ENCODE peak calls at places on chromosomes 3 and 15, in six cellular contexts. C is OCI-LY7, A is heart right ventricle, P is upper lobe of right lung, T is AG04449, K is epithelial cell of esophagus. Z is an unnamed sample.
A peak's percentile ranks its signal among the peaks of the same experiment; 100 is the strongest.

GRCh38 chr3:152428577-152428976 is 159.8 kb downstream of the MBNL1 start:
- DNase-seq in C (no peak), A (no peak), P (no peak), T (no peak), K (no peak), Z (no peak)

GRCh38 chr3:71052725-71053124 is 530.8 kb downstream of the FOXP1 start:
- DNase-seq in C (no peak), A (peak; percentile 27), P (no peak), T (no peak), K (no peak), Z (no peak)

GRCh38 chr3:31230834-31231233 is 301.9 kb upstream of the STT3B start:
- DNase-seq in C (no peak), A (no peak), P (no peak), T (no peak), K (no peak), Z (no peak)

GRCh38 chr3:141485578-141486415 is 1.0 kb upstream of the RASA2 start:
- DNase-seq in C (peak; percentile 41), A (no peak), P (no peak), T (no peak), K (peak; percentile 93), Z (no peak)

GRCh38 chr3:10419637-10420232 is 85.7 kb downstream of the ATP2B2 start:
- DNase-seq in C (peak; percentile 37), A (no peak), P (no peak), T (no peak), K (peak; percentile 71), Z (peak; percentile 11)

GRCh38 chr15:39682366-39682765 is 100.3 kb downstream of the FSIP1 start:
- DNase-seq in C (no peak), A (no peak), P (no peak), T (peak; percentile 44), K (no peak), Z (no peak)

GRCh38 chr15:64341961-64342360 is 14.0 kb downstream of the CSNK1G1 start:
- DNase-seq in C (no peak), A (no peak), P (no peak), T (no peak), K (no peak), Z (peak; percentile 67)

GRCh38 chr3:115766587-115767492 is 143.5 kb downstream of the GAP43 start:
- DNase-seq in C (no peak), A (no peak), P (no peak), T (no peak), K (peak; percentile 40), Z (peak; percentile 45)

GRCh38 chr3:129983561-129983960 is 9.0 kb downstream of the TRH start:
- DNase-seq in C (no peak), A (no peak), P (no peak), T (no peak), K (no peak), Z (no peak)

GRCh38 chr3:129592362-129593150 is 13.9 kb downstream of the PLXND1 start:
- DNase-seq in C (no peak), A (peak; percentile 88), P (peak; percentile 84), T (no peak), K (no peak), Z (no peak)

GRCh38 chr15:50767332-50767861 is 1.9 kb upstream of the SPPL2A start:
- DNase-seq in C (no peak), A (peak; percentile 56), P (no peak), T (no peak), K (no peak), Z (no peak)

GRCh38 chr3:112492124-112492523 is 7.1 kb downstream of the BTLA start:
- DNase-seq in C (no peak), A (no peak), P (no peak), T (no peak), K (no peak), Z (no peak)

GRCh38 chr15:65192016-65192415 is 6.9 kb upstream of the CLPX start:
- DNase-seq in C (peak; percentile 17), A (no peak), P (no peak), T (no peak), K (no peak), Z (no peak)

GRCh38 chr3:115783938-115784738 is 160.8 kb downstream of the GAP43 start:
- DNase-seq in C (peak; percentile 84), A (peak; percentile 93), P (peak; percentile 95), T (no peak), K (peak; percentile 93), Z (peak; percentile 83)

GRCh38 chr15:94324835-94325767 is 93.7 kb downstream of the MCTP2 start:
- DNase-seq in C (no peak), A (no peak), P (no peak), T (no peak), K (peak; percentile 74), Z (no peak)

DNA sequence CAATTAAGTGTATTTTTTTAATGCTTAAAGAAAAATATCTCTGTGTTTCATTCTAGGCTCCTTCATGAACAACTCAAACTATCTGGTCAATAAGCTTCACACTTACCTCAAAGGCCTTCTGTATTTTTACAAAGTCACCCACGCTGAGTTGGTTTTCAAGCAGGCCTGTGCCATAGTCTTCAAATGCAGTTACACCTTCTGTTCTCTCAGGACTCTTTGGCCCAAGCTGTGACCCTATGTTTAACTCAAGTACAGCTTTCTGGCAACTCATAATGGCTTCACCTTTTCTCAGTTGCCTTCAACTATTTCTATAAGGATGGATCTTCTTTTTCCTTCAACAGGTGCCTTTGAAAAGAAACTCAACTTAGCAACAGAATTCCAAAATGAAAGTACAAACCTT is 587 bp downstream of the WDR49 start:
- DNase-seq in C (peak; percentile 7), A (no peak), P (no peak), T (no peak), K (no peak), Z (no peak)
- H3K4me3 ChIP-seq in C (no peak overlapping the region), A (no peak overlapping the region), P (no peak overlapping the region), T (no peak overlapping the region), K (no peak overlapping the region), Z (no peak overlapping the region)

DNA sequence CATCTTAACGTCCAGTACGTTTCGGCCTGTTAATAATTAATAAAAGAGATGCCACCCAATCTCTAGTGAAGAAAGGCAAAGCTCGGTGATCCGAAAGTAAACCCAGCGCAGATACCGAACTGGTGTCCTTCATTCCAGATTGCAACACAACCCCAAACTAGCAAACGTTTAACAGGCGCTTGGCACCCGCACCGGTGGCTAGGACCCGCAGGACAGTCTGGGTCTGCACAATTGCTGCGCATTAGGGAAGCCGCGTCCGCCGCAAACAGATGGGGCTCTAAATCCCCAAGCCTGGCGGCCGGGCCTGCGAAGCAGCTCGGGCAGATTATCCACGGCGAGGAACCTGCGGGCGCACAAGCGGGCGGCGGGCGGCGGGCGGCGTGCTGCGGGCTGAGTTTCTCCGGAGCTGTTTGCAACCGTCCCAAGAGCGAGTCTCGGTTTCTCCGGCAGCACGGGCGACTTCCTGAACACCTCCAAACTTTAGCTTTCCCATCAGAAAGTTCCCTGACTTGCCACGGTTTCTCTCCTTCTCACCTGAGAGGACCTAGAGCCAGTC is 112.1 kb upstream of the ICE2 start:
- DNase-seq in C (no peak), A (peak; percentile 21), P (peak; percentile 80), T (no peak), K (peak; percentile 51), Z (no peak)
- TF ChIP-seq CTCF in C (no peak), A (peak; percentile 13), P (no peak), T (no peak), K (no peak), Z (no peak)

DNA sequence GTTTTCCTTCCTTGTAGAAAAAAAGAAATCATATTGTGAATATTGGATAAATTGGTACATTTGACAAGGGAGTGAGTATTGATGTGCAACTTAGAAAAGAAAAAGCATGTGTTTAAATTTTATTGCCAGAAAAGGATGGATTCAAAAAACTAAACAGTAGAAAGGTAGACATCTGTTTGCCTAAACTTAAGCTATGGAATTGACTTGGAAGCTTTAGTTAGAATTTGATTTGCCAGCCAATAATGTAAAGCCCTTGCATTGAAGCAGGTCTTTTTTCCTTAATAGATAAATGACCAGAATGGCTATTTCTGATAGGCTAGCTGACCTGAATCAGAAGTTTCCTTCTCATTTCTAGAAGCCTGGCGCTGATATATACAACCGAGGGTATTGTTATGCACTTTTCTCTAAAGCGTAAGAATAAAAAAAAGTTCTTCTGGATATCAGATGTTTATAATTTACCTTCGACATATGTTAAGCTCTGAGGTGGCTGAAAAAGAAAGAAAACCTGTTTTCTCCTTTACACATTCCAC is 4.2 kb downstream of the RARB start:
- DNase-seq in C (no peak), A (no peak), P (no peak), T (no peak), K (no peak), Z (no peak)
- H3K4me3 ChIP-seq in C (no peak overlapping the region), A (peak overlapping the region; percentile 62), P (peak overlapping the region; percentile 60), T (peak overlapping the region; percentile 13), K (no peak overlapping the region), Z (peak overlapping the region; percentile 100)

GRCh38 chr15:60551147-60551780 is 72.3 kb upstream of the ICE2 start:
- DNase-seq in C (no peak), A (no peak), P (no peak), T (no peak), K (no peak), Z (no peak)

GRCh38 chr15:60554494-60554893 is 75.6 kb upstream of the ICE2 start:
- DNase-seq in C (no peak), A (no peak), P (no peak), T (no peak), K (no peak), Z (no peak)

GRCh38 chr15:60553163-60553562 is 74.2 kb upstream of the ICE2 start:
- DNase-seq in C (no peak), A (no peak), P (no peak), T (no peak), K (no peak), Z (peak; percentile 13)

GRCh38 chr15:60552224-60552623 is 73.3 kb upstream of the ICE2 start:
- DNase-seq in C (no peak), A (no peak), P (no peak), T (no peak), K (no peak), Z (no peak)

GRCh38 chr15:60551781-60552161 is 72.8 kb upstream of the ICE2 start:
- DNase-seq in C (no peak), A (no peak), P (no peak), T (no peak), K (peak; percentile 29), Z (no peak)
- TF ChIP-seq CTCF in C (peak; percentile 44), A (no peak), P (no peak), T (no peak), K (peak; percentile 43), Z (no peak)

DNA sequence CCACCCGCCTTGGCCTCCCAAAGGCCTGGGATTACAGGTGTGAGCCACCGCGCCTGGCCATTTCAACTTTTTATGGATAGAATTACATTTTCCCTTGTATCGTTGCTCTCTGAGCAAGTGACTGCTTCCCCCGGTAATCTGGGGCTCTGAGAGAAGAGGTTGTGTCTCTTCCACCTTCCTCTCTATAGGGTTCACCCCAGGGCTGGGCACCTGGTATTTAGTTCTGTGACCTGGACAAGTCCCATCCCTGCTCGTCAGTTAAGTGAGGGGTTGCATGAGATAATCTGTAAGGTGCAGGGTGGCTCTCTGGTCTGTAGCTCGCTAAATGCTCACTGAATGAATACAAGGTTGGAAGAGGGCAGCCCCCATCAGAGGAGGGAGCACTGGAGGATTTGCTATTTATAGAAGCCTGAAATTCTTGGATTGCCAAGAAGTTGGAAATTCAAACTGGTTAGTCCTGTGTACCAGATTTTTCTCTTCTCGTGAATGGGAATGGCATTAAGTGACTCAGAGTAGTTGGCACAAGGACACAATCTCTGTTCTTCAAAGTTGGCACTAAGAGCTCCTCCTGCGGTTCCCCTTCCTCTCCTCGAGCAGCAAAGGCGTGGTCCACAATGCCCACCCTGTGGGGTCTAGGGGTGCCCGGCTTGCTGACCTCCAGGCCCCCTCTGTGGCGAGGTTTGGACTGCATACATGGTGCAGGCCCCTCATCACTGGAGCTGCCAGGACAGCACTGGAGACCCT is 68.1 kb upstream of the DLG1 start:
- DNase-seq in C (no peak), A (no peak), P (no peak), T (no peak), K (peak; percentile 81), Z (peak; percentile 88)
- H3K4me3 ChIP-seq in C (no peak overlapping the region), A (no peak overlapping the region), P (no peak overlapping the region), T (no peak overlapping the region), K (no peak overlapping the region), Z (no peak overlapping the region)

Z was measured in retinal pigment epithelial cell.